ENCODE peak calls at places on chromosomes 4 and X, in four cellular contexts. L is natural killer cell, B is epithelial cell of esophagus, W is NCI-H748 treated with DMSO at 0.1 percent for 48 hours. A is an unnamed sample.

GRCh38 chrX:63718010-63718694 is 66.9 kb downstream of the ARHGEF9 start:
- DNase-seq in B (no peak), W (no peak), L (no peak), A (no peak)

GRCh38 chrX:39777623-39778025 is 320.1 kb downstream of the BCOR start:
- DNase-seq in W (no peak), B (no peak), L (no peak), A (no peak)

GRCh38 chrX:70998402-70999027 is 67.6 kb upstream of the SLC7A3 start:
- DNase-seq in B (peak), W (no peak), L (no peak), A (peak)

GRCh38 chrX:107707866-107708265 is 67.7 kb downstream of the TSC22D3 start:
- DNase-seq in L (no peak), B (no peak), W (no peak), A (peak)

GRCh38 chr4:98658287-98659105 is at the start of gene TSPAN5:
- DNase-seq in W (peak), L (peak), B (peak), A (peak)

GRCh38 chr4:36082817-36083216 is 161.5 kb downstream of the ARAP2 start:
- DNase-seq in W (no peak), B (no peak), L (no peak), A (no peak)

GRCh38 chr4:1244978-1245471 is 3.9 kb downstream of the CTBP1 start:
- DNase-seq in W (no peak), L (peak), B (no peak), A (no peak)

GRCh38 chrX:32195611-32196010 is 1015.7 kb downstream of the DMD start:
- DNase-seq in L (no peak), W (no peak), B (no peak), A (no peak)

GRCh38 chr4:8050555-8051206 is 107.9 kb downstream of the ABLIM2 start:
- DNase-seq in L (no peak), W (peak), B (no peak), A (peak)

GRCh38 chrX:134836497-134836968 is 154.3 kb upstream of the SMIM10 start:
- DNase-seq in L (no peak), W (no peak), B (peak), A (no peak)

GRCh38 chr4:87360338-87360935 is 30.6 kb downstream of the HSD17B11 start:
- DNase-seq in W (no peak), B (no peak), L (no peak), A (no peak)

GRCh38 chr4:113331811-113332210 is 282.4 kb downstream of the ANK2 start:
- DNase-seq in B (no peak), L (no peak), W (no peak), A (no peak)

GRCh38 chr4:173515458-173515857 is 14.6 kb downstream of the HAND2 start:
- DNase-seq in B (no peak), L (no peak), W (no peak), A (no peak)

GRCh38 chr4:75494563-75494962 is 19.6 kb downstream of the RCHY1 start:
- DNase-seq in B (peak), L (no peak), W (no peak), A (no peak)

GRCh38 chr4:38968668-38969067 is 63.5 kb downstream of the TMEM156 start:
- DNase-seq in W (no peak), B (no peak), L (no peak), A (no peak)

GRCh38 chr4:81737865-81738559 is 266.3 kb upstream of the RASGEF1B start:
- DNase-seq in W (no peak), B (no peak), L (no peak), A (no peak)

GRCh38 chr4:126264839-126265238 is 950.1 kb downstream of the FAT4 start:
- DNase-seq in B (peak), L (no peak), W (no peak), A (no peak)

GRCh38 chr4:10571896-10572295 is 112.7 kb downstream of the CLNK start:
- DNase-seq in W (peak), B (peak), L (no peak), A (no peak)

GRCh38 chrX:104172121-104172520 is 5.9 kb downstream of the FAM199X start:
- DNase-seq in B (no peak), W (no peak), L (no peak), A (no peak)